ENCODE peak calls at places on chromosomes 3 and 15, in four cellular contexts. K, H, I and J are unnamed samples.

GRCh38 chr3:127254730-127255129 is 33.1 kb downstream of the PRR20G start:
- DNase-seq in K (no peak), H (peak; percentile 19), I (no peak), J (peak; percentile 16)

GRCh38 chr15:39124155-39124924 is 456.5 kb upstream of the THBS1 start:
- DNase-seq in K (no peak), H (no peak), I (no peak), J (peak; percentile 50)

GRCh38 chr3:183265713-183266417 is 12.8 kb downstream of the B3GNT5 start:
- DNase-seq in K (no peak), H (no peak), I (no peak), J (peak; percentile 56)

GRCh38 chr3:126340943-126341754 is 16.1 kb downstream of the KLF15 start:
- DNase-seq in K (peak; percentile 4), H (no peak), I (no peak), J (peak; percentile 47)

GRCh38 chr3:24678021-24678420 is 183.4 kb upstream of the THRB start:
- DNase-seq in K (no peak), H (no peak), I (no peak), J (no peak)

GRCh38 chr15:80607288-80607980 is 87.7 kb upstream of the ABHD17C start:
- DNase-seq in K (no peak), H (no peak), I (no peak), J (no peak)

GRCh38 chr15:66760358-66760967 is 58.4 kb downstream of the SMAD6 start:
- DNase-seq in K (no peak), H (no peak), I (no peak), J (no peak)

GRCh38 chr15:87477759-87478687 is 778.5 kb downstream of the NTRK3 start:
- DNase-seq in K (no peak), H (peak; percentile 14), I (no peak), J (no peak)

GRCh38 chr3:127590282-127590592 is 296 bp downstream of the TPRA1 start:
- DNase-seq in K (no peak), H (no peak), I (no peak), J (no peak)

GRCh38 chr3:45321607-45322391 is 66.6 kb upstream of the LARS2 start:
- DNase-seq in K (no peak), H (no peak), I (no peak), J (no peak)

GRCh38 chr3:123535580-123535979 is 49.3 kb downstream of the HACD2 start:
- DNase-seq in K (no peak), H (no peak), I (no peak), J (no peak)

GRCh38 chr3:51530485-51530884 is 8.0 kb upstream of the RAD54L2 start:
- DNase-seq in K (no peak), H (no peak), I (no peak), J (no peak)

GRCh38 chr3:143040264-143040879 is 39.0 kb downstream of the U2SURP start:
- DNase-seq in K (no peak), H (peak; percentile 36), I (no peak), J (no peak)

GRCh38 chr3:149613988-149614387 is 43.8 kb downstream of the WWTR1 start:
- DNase-seq in K (no peak), H (no peak), I (no peak), J (no peak)

GRCh38 chr3:120284702-120285507 is at the start of gene GPR156:
- DNase-seq in K (peak; percentile 47), H (no peak), I (no peak), J (no peak)

GRCh38 chr15:83346342-83346741 is 61.9 kb upstream of the BNC1 start:
- DNase-seq in K (no peak), H (no peak), I (no peak), J (no peak)

GRCh38 chr3:24164967-24165366 is 219.9 kb downstream of the NR1D2 start:
- DNase-seq in K (no peak), H (no peak), I (no peak), J (no peak)

GRCh38 chr3:30098656-30099454 is 507.5 kb upstream of the TGFBR2 start:
- DNase-seq in K (no peak), H (no peak), I (no peak), J (peak; percentile 12)

DNA sequence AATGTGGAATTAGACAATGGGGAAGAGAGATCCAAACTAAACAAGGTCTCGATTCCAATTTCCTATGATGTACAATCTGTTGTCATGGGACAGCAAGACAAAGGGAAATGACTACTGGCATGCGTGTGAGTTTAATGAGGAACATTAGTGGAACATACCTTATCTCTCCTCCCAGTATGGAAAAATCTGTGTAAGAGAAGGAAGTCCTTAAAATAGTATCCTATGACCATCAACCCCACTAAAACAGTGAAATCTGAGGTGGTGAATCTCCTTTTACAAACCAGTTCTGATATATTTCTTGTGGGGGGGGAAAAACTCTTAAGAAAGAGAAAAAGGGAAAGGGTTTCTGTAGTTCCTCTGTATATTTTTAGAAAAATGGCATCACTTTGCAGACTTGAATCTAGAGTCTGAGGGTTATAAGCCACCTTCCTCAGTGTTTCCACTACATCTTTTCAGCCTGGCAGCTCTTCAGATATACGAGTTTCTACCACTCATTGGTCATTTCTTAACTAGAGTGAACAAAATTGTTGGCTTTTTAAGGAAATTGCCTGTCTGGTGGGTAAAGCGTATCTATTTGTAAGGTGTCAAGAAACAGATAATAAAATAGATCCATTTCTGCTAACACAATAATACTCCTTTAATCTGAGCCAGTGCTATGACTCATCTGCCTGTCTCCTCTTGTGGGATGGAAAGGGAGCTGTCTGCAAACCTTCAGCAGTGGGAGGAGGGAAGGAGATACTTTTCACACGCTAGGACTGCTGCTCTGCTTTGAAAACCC is 3.0 kb upstream of the TNFAIP8L3 start:
- DNase-seq in K (no peak), H (no peak), I (no peak), J (peak; percentile 19)
- TF ChIP-seq CBFB in K (no peak), H (no peak), I (no peak), J (no peak)

DNA sequence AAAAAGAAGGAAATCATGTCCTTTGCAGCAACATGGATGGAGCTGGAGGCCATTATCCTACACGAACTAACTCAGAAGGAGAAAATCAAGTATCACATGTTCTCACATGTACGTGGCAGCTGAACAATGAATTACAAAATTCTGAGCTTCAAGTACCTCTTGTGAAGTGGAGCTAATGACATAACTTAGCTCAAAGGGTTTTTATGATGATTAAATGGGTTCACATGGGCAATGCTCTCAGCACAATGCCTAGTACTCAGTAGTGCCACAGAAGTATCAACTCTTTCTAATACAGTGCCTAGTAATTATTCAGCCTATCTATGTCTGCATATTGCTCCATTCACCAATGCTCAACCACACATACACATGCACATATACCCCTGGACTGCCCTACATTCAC is 407.5 kb upstream of the WNT5A start:
- DNase-seq in K (no peak), H (no peak), I (no peak), J (no peak)
- TF ChIP-seq CBFB in K (no peak), H (no peak), I (no peak), J (no peak)

GRCh38 chr3:171965088-171965712 is 74.2 kb upstream of the FNDC3B start:
- DNase-seq in K (no peak), H (no peak), I (no peak), J (peak; percentile 38)

GRCh38 chr3:171966533-171967136 is 72.7 kb upstream of the FNDC3B start:
- DNase-seq in K (no peak), H (no peak), I (no peak), J (no peak)

GRCh38 chr3:171970301-171970788 is 69.0 kb upstream of the FNDC3B start:
- DNase-seq in K (no peak), H (peak; percentile 52), I (no peak), J (no peak)

GRCh38 chr3:171967137-171967783 is 72.1 kb upstream of the FNDC3B start:
- DNase-seq in K (no peak), H (peak; percentile 71), I (no peak), J (peak; percentile 96)

DNA sequence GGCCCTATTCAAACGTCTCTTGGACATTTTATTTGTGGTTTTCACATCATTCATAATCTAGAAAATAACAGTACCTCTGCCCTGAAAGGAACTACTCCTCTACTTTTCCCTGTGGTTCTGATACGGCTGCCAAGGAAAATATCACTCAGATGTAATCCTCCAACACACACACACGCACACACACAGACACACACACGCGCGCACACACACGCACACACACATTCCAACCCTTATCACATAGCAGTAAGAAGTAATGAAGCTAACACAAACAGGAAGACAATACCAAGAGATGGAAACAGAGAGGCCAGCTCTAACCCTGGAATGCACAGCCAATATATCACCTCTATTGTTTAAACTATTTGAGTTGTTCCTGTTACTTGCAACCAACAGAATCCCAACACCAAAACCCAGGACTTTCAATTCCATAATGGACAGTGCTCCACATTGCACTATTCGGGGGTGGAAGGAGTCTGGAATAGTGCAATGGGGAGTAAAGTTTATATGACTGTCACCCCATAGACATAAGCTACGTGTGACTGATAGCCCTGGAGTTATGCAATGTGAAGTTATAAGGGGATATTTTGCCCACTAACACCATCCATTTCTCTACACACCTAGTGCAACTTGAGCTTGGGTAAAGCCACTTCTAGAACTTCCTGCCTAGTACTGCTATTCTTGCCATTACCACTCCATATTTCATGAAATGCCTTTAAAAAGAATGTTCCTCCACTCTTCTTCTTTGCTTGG is 71.3 kb upstream of the FNDC3B start:
- DNase-seq in K (no peak), H (no peak), I (no peak), J (no peak)
- TF ChIP-seq CBFB in K (no peak), H (no peak), I (no peak), J (no peak)

DNA sequence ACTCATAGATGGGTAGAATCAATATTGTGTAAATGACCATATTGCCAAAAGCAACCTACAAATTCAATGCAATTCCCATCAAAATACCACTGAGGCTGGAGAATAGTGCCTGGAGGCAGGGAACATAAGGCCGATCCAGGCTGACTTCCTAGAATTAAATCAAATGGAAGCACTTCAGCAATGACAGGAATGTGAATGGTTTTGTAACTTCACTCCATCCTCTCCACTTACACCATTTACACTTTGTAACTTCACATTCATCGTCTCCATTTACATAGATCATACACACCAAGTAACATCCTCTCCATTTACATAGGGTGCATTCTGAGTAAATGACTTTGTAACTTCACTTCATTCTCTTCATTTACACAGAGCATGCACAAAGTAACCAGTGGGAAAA is 11.6 kb downstream of the STRIT1 start:
- DNase-seq in K (no peak), H (no peak), I (no peak), J (no peak)
- TF ChIP-seq CBFB in K (no peak), H (no peak), I (no peak), J (no peak)